ENCODE peak calls at places on chromosomes 2 and 18, in eight cellular contexts. C, R, V, P, W, M, E and L are unnamed samples.

GRCh38 chr18:56709463-56709862 is 58.3 kb downstream of the WDR7 start:
- DNase-seq in W (peak; percentile 86), P (no peak), V (no peak), M (no peak), E (peak; percentile 87), C (no peak), R (no peak), L (no peak)

GRCh38 chr2:46832543-46832942 is 83.1 kb downstream of the MCFD2 start:
- DNase-seq in P (no peak), W (no peak), R (no peak), E (no peak), C (no peak), M (no peak), V (no peak), L (no peak)

GRCh38 chr2:240898108-240898730 is 2.3 kb upstream of the MAB21L4 start:
- DNase-seq in C (no peak), P (no peak), M (no peak), E (no peak), W (peak; percentile 19), V (no peak), R (no peak), L (peak; percentile 68)

GRCh38 chr2:218876562-218877219 is 4.0 kb upstream of the WNT10A start:
- DNase-seq in M (peak; percentile 86), C (no peak), E (peak; percentile 71), R (no peak), V (peak; percentile 61), W (peak; percentile 51), P (no peak), L (peak; percentile 78)

GRCh38 chr18:37574113-37574512 is 8.5 kb upstream of the CELF4 start:
- DNase-seq in W (peak; percentile 9), P (no peak), R (no peak), C (no peak), E (no peak), M (no peak), V (no peak), L (no peak)

GRCh38 chr2:38260469-38260868 is 116.6 kb downstream of the ATL2 start:
- DNase-seq in P (no peak), C (no peak), R (no peak), V (no peak), W (no peak), M (no peak), E (no peak), L (no peak)

GRCh38 chr2:100713106-100713505 is 106.8 kb upstream of the NPAS2 start:
- DNase-seq in R (no peak), M (no peak), W (no peak), P (no peak), E (no peak), V (no peak), C (no peak), L (no peak)

GRCh38 chr2:76180676-76181075 is 470.0 kb upstream of the GCFC2 start:
- DNase-seq in E (no peak), C (no peak), R (no peak), W (no peak), V (no peak), M (no peak), P (no peak), L (no peak)

GRCh38 chr2:190407246-190407661 is 901 bp upstream of the MFSD6 start:
- DNase-seq in M (no peak), V (no peak), R (no peak), E (no peak), C (no peak), P (no peak), W (no peak), L (no peak)

GRCh38 chr2:29448238-29448637 is 333.0 kb downstream of the CLIP4 start:
- DNase-seq in M (no peak), P (no peak), E (no peak), W (no peak), R (no peak), V (no peak), C (no peak), L (no peak)

GRCh38 chr2:236659758-236660150 is 90.1 kb downstream of the ACKR3 start:
- DNase-seq in V (no peak), C (no peak), R (no peak), W (no peak), M (no peak), E (peak; percentile 85), P (no peak), L (peak; percentile 88)

GRCh38 chr2:54008439-54008838 is 37.6 kb upstream of the PSME4 start:
- DNase-seq in R (no peak), P (no peak), M (no peak), V (no peak), C (no peak), E (no peak), W (no peak), L (no peak)

GRCh38 chr2:158457826-158458616 is 1.3 kb downstream of the PKP4 start:
- DNase-seq in M (no peak), P (no peak), C (peak; percentile 91), W (peak; percentile 77), E (peak; percentile 66), V (peak; percentile 89), R (peak; percentile 48), L (peak; percentile 78)

GRCh38 chr2:72133721-72134407 is 13.8 kb downstream of the CYP26B1 start:
- DNase-seq in V (no peak), C (no peak), R (no peak), P (no peak), M (no peak), E (no peak), W (no peak), L (peak; percentile 48)

GRCh38 chr2:65602851-65603250 is 170.5 kb upstream of the SPRED2 start:
- DNase-seq in V (no peak), M (no peak), W (no peak), P (no peak), C (no peak), E (no peak), R (no peak), L (no peak)

GRCh38 chr18:56835331-56835730 is 184.2 kb downstream of the WDR7 start:
- DNase-seq in W (no peak), P (no peak), C (no peak), R (no peak), M (no peak), V (no peak), E (no peak), L (no peak)

GRCh38 chr2:27961997-27962396 is 71.5 kb downstream of the BABAM2 start:
- DNase-seq in P (no peak), E (peak; percentile 40), C (no peak), R (no peak), W (peak; percentile 26), V (no peak), M (no peak), L (no peak)

DNA sequence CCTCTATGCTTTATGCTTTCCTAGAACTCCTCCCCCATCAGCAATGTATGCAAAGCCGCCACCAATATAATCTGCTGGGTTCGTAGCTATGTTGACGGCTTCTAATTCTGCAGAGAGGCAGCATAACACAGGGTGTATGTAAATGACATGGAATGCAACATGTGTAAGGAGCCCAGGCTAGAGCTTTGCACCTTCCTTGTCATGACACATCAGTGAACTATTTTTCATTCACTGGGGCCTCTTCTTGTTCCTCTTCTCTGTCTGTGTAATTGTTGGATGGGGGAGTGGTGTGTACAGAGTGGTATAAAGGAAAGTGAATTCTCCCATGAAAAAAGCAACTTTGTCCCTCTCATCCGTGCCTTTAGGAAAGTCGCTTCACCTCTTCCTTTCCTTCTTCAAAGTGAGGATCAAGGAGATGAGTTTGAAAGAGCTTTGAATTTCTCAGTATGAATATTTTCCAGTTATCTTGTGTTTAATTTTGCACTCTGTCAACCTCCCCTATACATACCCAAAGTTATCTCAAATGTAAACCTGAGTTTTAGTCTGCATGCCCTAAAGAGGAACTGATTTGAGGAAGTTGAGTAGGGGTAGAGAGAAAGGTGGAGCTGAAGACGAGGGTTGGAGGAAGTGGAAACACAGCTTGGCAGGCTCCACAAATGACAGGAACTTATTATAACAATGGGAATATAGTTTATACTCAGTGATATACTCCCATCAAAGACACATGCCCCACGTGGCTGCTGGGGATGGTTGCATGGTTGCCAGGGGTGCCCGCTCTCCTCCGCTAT is 74.9 kb upstream of the ARL4C start:
- DNase-seq in W (no peak), C (no peak), M (no peak), V (no peak), E (no peak), P (no peak), R (no peak), L (no peak)
- TF ChIP-seq CTCF in W (no peak), C (no peak), M (no peak), V (no peak), E (no peak), P (no peak), R (no peak), L (no peak)

DNA sequence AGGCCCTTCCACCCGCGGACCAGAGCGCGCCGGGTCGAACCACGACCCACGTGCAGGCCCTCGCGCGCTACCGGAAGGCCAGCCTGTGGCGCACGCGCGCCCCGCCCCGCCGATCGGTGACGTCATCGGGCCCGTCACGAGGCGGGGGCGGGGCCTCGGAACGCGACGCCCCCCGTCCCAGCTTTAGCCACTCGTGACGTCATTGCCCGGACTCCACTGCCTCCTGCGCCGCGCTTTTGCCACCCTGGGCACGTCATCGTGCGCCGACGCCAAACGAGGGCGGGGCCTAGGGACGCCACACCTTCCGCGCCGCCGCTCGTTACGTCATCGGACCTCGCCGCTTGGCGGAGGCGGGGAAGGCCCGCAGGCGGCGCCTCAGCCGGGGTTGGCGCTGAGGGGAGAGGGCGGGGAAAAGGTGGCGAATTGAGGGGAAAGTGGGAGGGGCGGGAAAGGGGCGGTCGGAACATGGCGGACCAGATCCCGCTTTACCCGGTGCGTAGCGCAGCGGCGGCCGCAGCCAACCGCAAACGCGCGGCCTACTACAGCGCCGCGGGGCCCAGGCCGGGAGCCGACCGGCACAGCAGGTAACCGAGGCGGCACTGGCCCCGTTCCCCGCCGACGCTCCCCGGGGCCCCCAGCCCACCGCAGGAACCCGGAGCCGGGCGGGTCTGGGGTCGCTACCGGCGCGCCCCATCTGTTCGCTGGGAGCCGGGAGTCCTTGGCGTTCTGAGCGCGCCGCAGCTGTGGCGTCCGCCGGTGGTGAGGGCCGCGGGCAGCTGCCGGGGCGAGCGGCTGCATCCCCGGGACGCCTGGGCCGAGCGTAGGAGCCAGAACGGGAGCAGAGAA is at the start of gene ATP9B:
- DNase-seq in V (peak; percentile 98), M (peak; percentile 98), P (peak; percentile 96), W (peak; percentile 98), R (peak; percentile 97), E (peak; percentile 98), C (peak; percentile 98), L (peak; percentile 99)
- TF ChIP-seq CTCF in V (no peak), M (no peak), P (no peak), W (no peak), R (no peak), E (no peak), C (no peak), L (no peak)

GRCh38 chr2:239328306-239329191 is 72.3 kb downstream of the HDAC4 start:
- DNase-seq in V (no peak), P (peak; percentile 84), R (no peak), M (no peak), W (no peak), C (no peak), E (peak; percentile 94), L (peak; percentile 97)
- TF ChIP-seq CTCF in V (no peak), P (no peak), R (no peak), M (no peak), W (no peak), C (no peak), E (peak; percentile 35), L (no peak)

GRCh38 chr18:35715139-35715538 is 133.6 kb downstream of the GALNT1 start:
- DNase-seq in P (no peak), W (no peak), V (no peak), C (no peak), R (no peak), E (no peak), M (no peak), L (no peak)
- TF ChIP-seq CTCF in P (no peak), W (no peak), V (no peak), C (no peak), R (no peak), E (no peak), M (no peak), L (no peak)